ENCODE peak calls at places on chromosomes 4 and X, in seven cellular contexts. One of them, this sample, is unnamed.
A peak's percentile ranks its signal among the peaks of the same experiment; 100 is the strongest.

GRCh38 chrX:23503835-23504539 is 163.3 kb upstream of the PRDX4 start:
- DNase-seq in frontal cortex: no peak
- DNase-seq in NCI-H1417 treated with DMSO at 0.1 percent for 48 hours: peak; percentile 70
- DNase-seq in body of pancreas: peak; percentile 91
- DNase-seq in NCI-H2107: peak; percentile 15
- DNase-seq in prostate gland: peak; percentile 83
- DNase-seq in activated CD8-positive, alpha-beta memory T cell treated with anti-CD3 and anti-CD28 coated beads for 1 hour: no peak
- DNase-seq in this sample: peak; percentile 44

GRCh38 chr4:69896530-69897116 is 34.2 kb upstream of the CSN1S1 start:
- DNase-seq in frontal cortex: no peak
- DNase-seq in NCI-H1417 treated with DMSO at 0.1 percent for 48 hours: no peak
- DNase-seq in body of pancreas: no peak
- DNase-seq in NCI-H2107: no peak
- DNase-seq in prostate gland: no peak
- DNase-seq in activated CD8-positive, alpha-beta memory T cell treated with anti-CD3 and anti-CD28 coated beads for 1 hour: no peak
- DNase-seq in this sample: no peak

GRCh38 chrX:49171752-49172279 is at the start of gene PLP2:
- DNase-seq in frontal cortex: peak; percentile 38
- DNase-seq in NCI-H1417 treated with DMSO at 0.1 percent for 48 hours: no peak
- DNase-seq in body of pancreas: peak; percentile 53
- DNase-seq in NCI-H2107: peak; percentile 19
- DNase-seq in prostate gland: no peak
- DNase-seq in activated CD8-positive, alpha-beta memory T cell treated with anti-CD3 and anti-CD28 coated beads for 1 hour: peak; percentile 65
- DNase-seq in this sample: peak; percentile 32

GRCh38 chr4:188660796-188661195 is 521.6 kb downstream of the TRIML1 start:
- DNase-seq in frontal cortex: peak; percentile 25
- DNase-seq in NCI-H1417 treated with DMSO at 0.1 percent for 48 hours: no peak
- DNase-seq in body of pancreas: no peak
- DNase-seq in NCI-H2107: no peak
- DNase-seq in prostate gland: no peak
- DNase-seq in activated CD8-positive, alpha-beta memory T cell treated with anti-CD3 and anti-CD28 coated beads for 1 hour: no peak
- DNase-seq in this sample: no peak

GRCh38 chrX:82934980-82935379 is 573.1 kb upstream of the POU3F4 start:
- DNase-seq in frontal cortex: no peak
- DNase-seq in NCI-H1417 treated with DMSO at 0.1 percent for 48 hours: no peak
- DNase-seq in body of pancreas: no peak
- DNase-seq in NCI-H2107: no peak
- DNase-seq in prostate gland: no peak
- DNase-seq in activated CD8-positive, alpha-beta memory T cell treated with anti-CD3 and anti-CD28 coated beads for 1 hour: no peak
- DNase-seq in this sample: no peak

GRCh38 chr4:2796261-2797187 is 3.6 kb downstream of the SH3BP2 start:
- DNase-seq in frontal cortex: no peak
- DNase-seq in NCI-H1417 treated with DMSO at 0.1 percent for 48 hours: no peak
- DNase-seq in body of pancreas: peak; percentile 91
- DNase-seq in NCI-H2107: no peak
- DNase-seq in prostate gland: peak; percentile 85
- DNase-seq in activated CD8-positive, alpha-beta memory T cell treated with anti-CD3 and anti-CD28 coated beads for 1 hour: no peak
- DNase-seq in this sample: no peak

GRCh38 chrX:101206471-101206870 is 13.1 kb upstream of the DRP2 start:
- DNase-seq in frontal cortex: no peak
- DNase-seq in NCI-H1417 treated with DMSO at 0.1 percent for 48 hours: no peak
- DNase-seq in body of pancreas: no peak
- DNase-seq in NCI-H2107: no peak
- DNase-seq in prostate gland: no peak
- DNase-seq in activated CD8-positive, alpha-beta memory T cell treated with anti-CD3 and anti-CD28 coated beads for 1 hour: no peak
- DNase-seq in this sample: no peak

GRCh38 chr4:98150092-98150761 is 7.0 kb upstream of the STPG2 start:
- DNase-seq in frontal cortex: no peak
- DNase-seq in NCI-H1417 treated with DMSO at 0.1 percent for 48 hours: no peak
- DNase-seq in body of pancreas: no peak
- DNase-seq in NCI-H2107: no peak
- DNase-seq in prostate gland: no peak
- DNase-seq in activated CD8-positive, alpha-beta memory T cell treated with anti-CD3 and anti-CD28 coated beads for 1 hour: no peak
- DNase-seq in this sample: no peak

GRCh38 chr4:1566838-1567518 is 117.1 kb downstream of the FAM53A start:
- DNase-seq in frontal cortex: no peak
- DNase-seq in NCI-H1417 treated with DMSO at 0.1 percent for 48 hours: no peak
- DNase-seq in body of pancreas: no peak
- DNase-seq in NCI-H2107: no peak
- DNase-seq in prostate gland: no peak
- DNase-seq in activated CD8-positive, alpha-beta memory T cell treated with anti-CD3 and anti-CD28 coated beads for 1 hour: no peak
- DNase-seq in this sample: no peak

GRCh38 chr4:26459054-26459755 is 31.1 kb downstream of the CCKAR start:
- DNase-seq in frontal cortex: peak; percentile 47
- DNase-seq in NCI-H1417 treated with DMSO at 0.1 percent for 48 hours: no peak
- DNase-seq in body of pancreas: no peak
- DNase-seq in NCI-H2107: no peak
- DNase-seq in prostate gland: no peak
- DNase-seq in activated CD8-positive, alpha-beta memory T cell treated with anti-CD3 and anti-CD28 coated beads for 1 hour: no peak
- DNase-seq in this sample: peak; percentile 44

GRCh38 chrX:19883878-19884277 is 3.5 kb downstream of the SH3KBP1 start:
- DNase-seq in frontal cortex: no peak
- DNase-seq in NCI-H1417 treated with DMSO at 0.1 percent for 48 hours: no peak
- DNase-seq in body of pancreas: no peak
- DNase-seq in NCI-H2107: no peak
- DNase-seq in prostate gland: no peak
- DNase-seq in activated CD8-positive, alpha-beta memory T cell treated with anti-CD3 and anti-CD28 coated beads for 1 hour: no peak
- DNase-seq in this sample: no peak

GRCh38 chr4:57114973-57115372 is 4.8 kb upstream of the IGFBP7 start:
- DNase-seq in frontal cortex: no peak
- DNase-seq in NCI-H1417 treated with DMSO at 0.1 percent for 48 hours: no peak
- DNase-seq in body of pancreas: no peak
- DNase-seq in NCI-H2107: no peak
- DNase-seq in prostate gland: no peak
- DNase-seq in activated CD8-positive, alpha-beta memory T cell treated with anti-CD3 and anti-CD28 coated beads for 1 hour: no peak
- DNase-seq in this sample: no peak

GRCh38 chr4:15400911-15401671 is 26.7 kb upstream of the C1QTNF7 start:
- DNase-seq in frontal cortex: no peak
- DNase-seq in NCI-H1417 treated with DMSO at 0.1 percent for 48 hours: no peak
- DNase-seq in body of pancreas: no peak
- DNase-seq in NCI-H2107: no peak
- DNase-seq in prostate gland: peak; percentile 30
- DNase-seq in activated CD8-positive, alpha-beta memory T cell treated with anti-CD3 and anti-CD28 coated beads for 1 hour: no peak
- DNase-seq in this sample: no peak

GRCh38 chrX:1807301-1807731 is 192.5 kb downstream of the ASMT start:
- DNase-seq in frontal cortex: no peak
- DNase-seq in NCI-H1417 treated with DMSO at 0.1 percent for 48 hours: no peak
- DNase-seq in body of pancreas: no peak
- DNase-seq in NCI-H2107: no peak
- DNase-seq in prostate gland: no peak
- DNase-seq in activated CD8-positive, alpha-beta memory T cell treated with anti-CD3 and anti-CD28 coated beads for 1 hour: no peak
- DNase-seq in this sample: no peak

GRCh38 chr4:84985952-84986351 is 19.5 kb upstream of the WDFY3 start:
- DNase-seq in frontal cortex: no peak
- DNase-seq in NCI-H1417 treated with DMSO at 0.1 percent for 48 hours: no peak
- DNase-seq in body of pancreas: no peak
- DNase-seq in NCI-H2107: no peak
- DNase-seq in prostate gland: no peak
- DNase-seq in activated CD8-positive, alpha-beta memory T cell treated with anti-CD3 and anti-CD28 coated beads for 1 hour: no peak
- DNase-seq in this sample: no peak

GRCh38 chr4:2828758-2829181 is 14.9 kb upstream of the ADD1 start:
- DNase-seq in frontal cortex: no peak
- DNase-seq in NCI-H1417 treated with DMSO at 0.1 percent for 48 hours: no peak
- DNase-seq in body of pancreas: no peak
- DNase-seq in NCI-H2107: no peak
- DNase-seq in prostate gland: no peak
- DNase-seq in activated CD8-positive, alpha-beta memory T cell treated with anti-CD3 and anti-CD28 coated beads for 1 hour: no peak
- DNase-seq in this sample: no peak

GRCh38 chrX:109967151-109967550 is 35.8 kb upstream of the TMEM164 start:
- DNase-seq in frontal cortex: no peak
- DNase-seq in NCI-H1417 treated with DMSO at 0.1 percent for 48 hours: no peak
- DNase-seq in body of pancreas: no peak
- DNase-seq in NCI-H2107: no peak
- DNase-seq in prostate gland: no peak
- DNase-seq in activated CD8-positive, alpha-beta memory T cell treated with anti-CD3 and anti-CD28 coated beads for 1 hour: no peak
- DNase-seq in this sample: no peak

GRCh38 chr4:189979196-189980047 is 38.8 kb downstream of the FRG1 start:
- DNase-seq in frontal cortex: no peak
- DNase-seq in NCI-H1417 treated with DMSO at 0.1 percent for 48 hours: no peak
- DNase-seq in body of pancreas: no peak
- DNase-seq in NCI-H2107: no peak
- DNase-seq in prostate gland: no peak
- DNase-seq in activated CD8-positive, alpha-beta memory T cell treated with anti-CD3 and anti-CD28 coated beads for 1 hour: no peak
- DNase-seq in this sample: no peak

GRCh38 chr4:113064244-113064643 is 14.8 kb downstream of the ANK2 start:
- DNase-seq in frontal cortex: no peak
- DNase-seq in NCI-H1417 treated with DMSO at 0.1 percent for 48 hours: peak; percentile 97
- DNase-seq in body of pancreas: no peak
- DNase-seq in NCI-H2107: peak; percentile 43
- DNase-seq in prostate gland: no peak
- DNase-seq in activated CD8-positive, alpha-beta memory T cell treated with anti-CD3 and anti-CD28 coated beads for 1 hour: no peak
- DNase-seq in this sample: peak; percentile 82

GRCh38 chr4:65381648-65382047 is 288.6 kb downstream of the EPHA5 start:
- DNase-seq in frontal cortex: no peak
- DNase-seq in NCI-H1417 treated with DMSO at 0.1 percent for 48 hours: no peak
- DNase-seq in body of pancreas: no peak
- DNase-seq in NCI-H2107: no peak
- DNase-seq in prostate gland: no peak
- DNase-seq in activated CD8-positive, alpha-beta memory T cell treated with anti-CD3 and anti-CD28 coated beads for 1 hour: no peak
- DNase-seq in this sample: no peak

GRCh38 chr4:57154191-57154590 is 44.0 kb upstream of the IGFBP7 start:
- DNase-seq in frontal cortex: no peak
- DNase-seq in NCI-H1417 treated with DMSO at 0.1 percent for 48 hours: no peak
- DNase-seq in body of pancreas: no peak
- DNase-seq in NCI-H2107: no peak
- DNase-seq in prostate gland: no peak
- DNase-seq in activated CD8-positive, alpha-beta memory T cell treated with anti-CD3 and anti-CD28 coated beads for 1 hour: no peak
- DNase-seq in this sample: no peak

GRCh38 chr4:8472689-8473197 is 32.2 kb downstream of the TRMT44 start:
- DNase-seq in frontal cortex: no peak
- DNase-seq in NCI-H1417 treated with DMSO at 0.1 percent for 48 hours: no peak
- DNase-seq in body of pancreas: no peak
- DNase-seq in NCI-H2107: no peak
- DNase-seq in prostate gland: no peak
- DNase-seq in activated CD8-positive, alpha-beta memory T cell treated with anti-CD3 and anti-CD28 coated beads for 1 hour: no peak
- DNase-seq in this sample: no peak

GRCh38 chr4:73576366-73576765 is 43.9 kb downstream of the RASSF6 start:
- DNase-seq in frontal cortex: no peak
- DNase-seq in NCI-H1417 treated with DMSO at 0.1 percent for 48 hours: no peak
- DNase-seq in body of pancreas: no peak
- DNase-seq in NCI-H2107: no peak
- DNase-seq in prostate gland: no peak
- DNase-seq in activated CD8-positive, alpha-beta memory T cell treated with anti-CD3 and anti-CD28 coated beads for 1 hour: no peak
- DNase-seq in this sample: no peak

GRCh38 chr4:98166025-98166730 is 22.9 kb upstream of the STPG2 start:
- DNase-seq in frontal cortex: no peak
- DNase-seq in NCI-H1417 treated with DMSO at 0.1 percent for 48 hours: no peak
- DNase-seq in body of pancreas: peak; percentile 55
- DNase-seq in NCI-H2107: no peak
- DNase-seq in prostate gland: no peak
- DNase-seq in activated CD8-positive, alpha-beta memory T cell treated with anti-CD3 and anti-CD28 coated beads for 1 hour: no peak
- DNase-seq in this sample: no peak

GRCh38 chr4:131370846-131371245 is 1778.2 kb upstream of the PCDH10 start:
- DNase-seq in frontal cortex: no peak
- DNase-seq in NCI-H1417 treated with DMSO at 0.1 percent for 48 hours: peak; percentile 16
- DNase-seq in body of pancreas: no peak
- DNase-seq in NCI-H2107: no peak
- DNase-seq in prostate gland: no peak
- DNase-seq in activated CD8-positive, alpha-beta memory T cell treated with anti-CD3 and anti-CD28 coated beads for 1 hour: no peak
- DNase-seq in this sample: no peak

GRCh38 chrX:117973175-117974075 is 143.2 kb downstream of the KLHL13 start:
- DNase-seq in frontal cortex: no peak
- DNase-seq in NCI-H1417 treated with DMSO at 0.1 percent for 48 hours: peak; percentile 38
- DNase-seq in body of pancreas: no peak
- DNase-seq in NCI-H2107: no peak
- DNase-seq in prostate gland: no peak
- DNase-seq in activated CD8-positive, alpha-beta memory T cell treated with anti-CD3 and anti-CD28 coated beads for 1 hour: no peak
- DNase-seq in this sample: peak; percentile 56

GRCh38 chr4:153638011-153638410 is 46.1 kb upstream of the TLR2 start:
- DNase-seq in frontal cortex: no peak
- DNase-seq in NCI-H1417 treated with DMSO at 0.1 percent for 48 hours: no peak
- DNase-seq in body of pancreas: no peak
- DNase-seq in NCI-H2107: no peak
- DNase-seq in prostate gland: no peak
- DNase-seq in activated CD8-positive, alpha-beta memory T cell treated with anti-CD3 and anti-CD28 coated beads for 1 hour: no peak
- DNase-seq in this sample: no peak

GRCh38 chr4:105598044-105598443 is 45.6 kb downstream of the ARHGEF38 start:
- DNase-seq in frontal cortex: no peak
- DNase-seq in NCI-H1417 treated with DMSO at 0.1 percent for 48 hours: no peak
- DNase-seq in body of pancreas: no peak
- DNase-seq in NCI-H2107: no peak
- DNase-seq in prostate gland: no peak
- DNase-seq in activated CD8-positive, alpha-beta memory T cell treated with anti-CD3 and anti-CD28 coated beads for 1 hour: no peak
- DNase-seq in this sample: no peak

GRCh38 chr4:89492476-89493110 is 185.0 kb upstream of the GPRIN3 start:
- DNase-seq in frontal cortex: no peak
- DNase-seq in NCI-H1417 treated with DMSO at 0.1 percent for 48 hours: no peak
- DNase-seq in body of pancreas: no peak
- DNase-seq in NCI-H2107: no peak
- DNase-seq in prostate gland: no peak
- DNase-seq in activated CD8-positive, alpha-beta memory T cell treated with anti-CD3 and anti-CD28 coated beads for 1 hour: no peak
- DNase-seq in this sample: no peak

GRCh38 chr4:1992468-1993168 is 16.2 kb downstream of the NELFA start:
- DNase-seq in frontal cortex: no peak
- DNase-seq in NCI-H1417 treated with DMSO at 0.1 percent for 48 hours: no peak
- DNase-seq in body of pancreas: no peak
- DNase-seq in NCI-H2107: no peak
- DNase-seq in prostate gland: no peak
- DNase-seq in activated CD8-positive, alpha-beta memory T cell treated with anti-CD3 and anti-CD28 coated beads for 1 hour: no peak
- DNase-seq in this sample: no peak

GRCh38 chr4:38009949-38010348 is 49.8 kb downstream of the PTTG2 start:
- DNase-seq in frontal cortex: no peak
- DNase-seq in NCI-H1417 treated with DMSO at 0.1 percent for 48 hours: no peak
- DNase-seq in body of pancreas: no peak
- DNase-seq in NCI-H2107: no peak
- DNase-seq in prostate gland: no peak
- DNase-seq in activated CD8-positive, alpha-beta memory T cell treated with anti-CD3 and anti-CD28 coated beads for 1 hour: no peak
- DNase-seq in this sample: no peak

GRCh38 chr4:138542191-138542771 is 300.1 kb upstream of the SLC7A11 start:
- DNase-seq in frontal cortex: no peak
- DNase-seq in NCI-H1417 treated with DMSO at 0.1 percent for 48 hours: no peak
- DNase-seq in body of pancreas: no peak
- DNase-seq in NCI-H2107: no peak
- DNase-seq in prostate gland: no peak
- DNase-seq in activated CD8-positive, alpha-beta memory T cell treated with anti-CD3 and anti-CD28 coated beads for 1 hour: no peak
- DNase-seq in this sample: no peak

GRCh38 chr4:6128221-6128871 is 72.0 kb downstream of the JAKMIP1 start:
- DNase-seq in frontal cortex: peak; percentile 33
- DNase-seq in NCI-H1417 treated with DMSO at 0.1 percent for 48 hours: peak; percentile 70
- DNase-seq in body of pancreas: no peak
- DNase-seq in NCI-H2107: no peak
- DNase-seq in prostate gland: no peak
- DNase-seq in activated CD8-positive, alpha-beta memory T cell treated with anti-CD3 and anti-CD28 coated beads for 1 hour: no peak
- DNase-seq in this sample: peak; percentile 64

GRCh38 chr4:39715788-39716187 is 17.9 kb downstream of the UBE2K start:
- DNase-seq in frontal cortex: no peak
- DNase-seq in NCI-H1417 treated with DMSO at 0.1 percent for 48 hours: no peak
- DNase-seq in body of pancreas: no peak
- DNase-seq in NCI-H2107: no peak
- DNase-seq in prostate gland: no peak
- DNase-seq in activated CD8-positive, alpha-beta memory T cell treated with anti-CD3 and anti-CD28 coated beads for 1 hour: no peak
- DNase-seq in this sample: no peak

GRCh38 chrX:100731441-100732281 is at the start of gene SYTL4:
- DNase-seq in frontal cortex: peak; percentile 33
- DNase-seq in NCI-H1417 treated with DMSO at 0.1 percent for 48 hours: no peak
- DNase-seq in body of pancreas: peak; percentile 36
- DNase-seq in NCI-H2107: no peak
- DNase-seq in prostate gland: peak; percentile 22
- DNase-seq in activated CD8-positive, alpha-beta memory T cell treated with anti-CD3 and anti-CD28 coated beads for 1 hour: no peak
- DNase-seq in this sample: no peak

GRCh38 chr4:183966371-183966770 is 61.3 kb downstream of the STOX2 start:
- DNase-seq in frontal cortex: no peak
- DNase-seq in NCI-H1417 treated with DMSO at 0.1 percent for 48 hours: no peak
- DNase-seq in body of pancreas: no peak
- DNase-seq in NCI-H2107: no peak
- DNase-seq in prostate gland: no peak
- DNase-seq in activated CD8-positive, alpha-beta memory T cell treated with anti-CD3 and anti-CD28 coated beads for 1 hour: no peak
- DNase-seq in this sample: no peak

GRCh38 chr4:6968496-6968895 is 58.9 kb downstream of the TBC1D14 start:
- DNase-seq in frontal cortex: no peak
- DNase-seq in NCI-H1417 treated with DMSO at 0.1 percent for 48 hours: no peak
- DNase-seq in body of pancreas: no peak
- DNase-seq in NCI-H2107: no peak
- DNase-seq in prostate gland: no peak
- DNase-seq in activated CD8-positive, alpha-beta memory T cell treated with anti-CD3 and anti-CD28 coated beads for 1 hour: no peak
- DNase-seq in this sample: no peak

This sample was measured in NCI-H2081 treated with DMSO at 0.1 percent for 48 hours.